ENCODE peak calls at places on chromosomes 16 and 17, in seven cellular contexts. S is CD8-positive, alpha-beta T cell; L is A549; O is spleen; I is AG04450; Z is dorsolateral prefrontal cortex; D is body of pancreas. H is an unnamed sample.

GRCh38 chr17:62625870-62626200 is 1.6 kb upstream of the MRC2 start:
- DNase-seq in S (no peak), L (no peak), O (no peak), I (no peak), Z (no peak), D (no peak), H (no peak)

GRCh38 chr17:60311936-60312335 is 80.0 kb downstream of the USP32 start:
- DNase-seq in S (no peak), L (no peak), O (no peak), I (no peak), Z (no peak), D (no peak), H (no peak)

GRCh38 chr16:29940656-29941055 is 14.6 kb upstream of the KCTD13 start:
- DNase-seq in S (no peak), L (no peak), O (no peak), I (no peak), Z (no peak), D (no peak), H (no peak)

GRCh38 chr16:22770866-22771265 is 43.1 kb upstream of the HS3ST2 start:
- DNase-seq in S (no peak), L (no peak), O (no peak), I (no peak), Z (no peak), D (no peak), H (no peak)

GRCh38 chr17:38604479-38605229 is 1.1 kb downstream of the SRCIN1 start:
- DNase-seq in S (no peak), L (peak; percentile 48), O (no peak), I (no peak), Z (peak; percentile 71), D (peak; percentile 44), H (no peak)

GRCh38 chr16:85327731-85328664 is 215.7 kb upstream of the CIBAR2 start:
- DNase-seq in S (no peak), L (no peak), O (no peak), I (no peak), Z (no peak), D (no peak), H (no peak)

GRCh38 chr16:30552956-30553355 is 5.2 kb downstream of the ZNF764 start:
- DNase-seq in S (no peak), L (no peak), O (no peak), I (no peak), Z (no peak), D (no peak), H (no peak)

GRCh38 chr17:74892013-74892841 is 1.2 kb downstream of the FADS6 start:
- DNase-seq in S (no peak), L (no peak), O (no peak), I (no peak), Z (no peak), D (peak; percentile 65), H (no peak)

GRCh38 chr16:678858-679807 is 1.1 kb upstream of the STUB1 start:
- DNase-seq in S (peak; percentile 53), L (peak; percentile 67), O (peak; percentile 94), I (no peak), Z (peak; percentile 70), D (peak; percentile 86), H (no peak)

GRCh38 chr17:82871056-82871775 is 31.4 kb upstream of the ZNF750 start:
- DNase-seq in S (no peak), L (no peak), O (peak; percentile 89), I (no peak), Z (no peak), D (no peak), H (no peak)

GRCh38 chr17:30858556-30859250 is 26.9 kb downstream of the ATAD5 start:
- DNase-seq in S (no peak), L (no peak), O (no peak), I (no peak), Z (no peak), D (no peak), H (no peak)

GRCh38 chr16:28181557-28181914 is 30.2 kb downstream of the XPO6 start:
- DNase-seq in S (no peak), L (peak; percentile 71), O (no peak), I (peak; percentile 91), Z (no peak), D (peak; percentile 50), H (peak; percentile 75)

GRCh38 chr17:15892679-15893332 is 52.1 kb upstream of the ADORA2B start:
- DNase-seq in S (no peak), L (peak; percentile 81), O (no peak), I (no peak), Z (no peak), D (no peak), H (no peak)

GRCh38 chr17:79406316-79406715 is 204.5 kb downstream of the RBFOX3 start:
- DNase-seq in S (no peak), L (no peak), O (no peak), I (no peak), Z (no peak), D (no peak), H (no peak)

GRCh38 chr17:17089796-17090641 is 47.8 kb downstream of the MPRIP start:
- DNase-seq in S (no peak), L (no peak), O (peak; percentile 44), I (no peak), Z (peak; percentile 29), D (peak; percentile 3), H (no peak)

GRCh38 chr16:52578007-52578828 is 31.3 kb upstream of the TOX3 start:
- DNase-seq in S (no peak), L (peak; percentile 61), O (no peak), I (no peak), Z (no peak), D (peak; percentile 24), H (no peak)

DNA sequence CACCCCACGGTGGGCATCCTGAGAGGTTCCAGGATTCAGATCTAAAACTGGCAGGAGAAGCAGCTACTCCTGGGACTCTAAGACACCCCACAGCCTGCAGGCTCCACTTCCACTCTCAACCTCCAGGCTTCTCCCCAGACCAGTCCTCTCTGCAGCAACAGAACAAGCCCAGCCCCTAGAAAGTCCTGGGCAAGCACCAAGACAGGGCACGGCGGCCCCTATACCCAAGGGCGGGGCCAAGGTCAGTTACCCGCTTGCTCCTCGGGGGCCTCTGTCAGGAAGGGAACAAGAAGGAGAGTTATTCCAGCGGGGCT is 62.8 kb downstream of the MYO18A start:
- DNase-seq in S (no peak), L (no peak), O (no peak), I (no peak), Z (no peak), D (no peak), H (no peak)
- TF ChIP-seq CTCF in S (no peak), L (no peak), O (peak; percentile 70), I (no peak), Z (no peak), D (no peak), H (no peak)

GRCh38 chr16:4005281-4005680 is 111.0 kb downstream of the ADCY9 start:
- DNase-seq in S (no peak), L (no peak), O (no peak), I (no peak), Z (no peak), D (no peak), H (no peak)
- TF ChIP-seq CTCF in S (no peak), L (no peak), O (no peak), I (no peak), Z (no peak), D (no peak), H (no peak)

GRCh38 chr16:66115373-66115772 is 251.1 kb upstream of the CDH5 start:
- DNase-seq in S (no peak), L (peak; percentile 18), O (no peak), I (no peak), Z (no peak), D (no peak), H (no peak)
- TF ChIP-seq CTCF in S (no peak), L (no peak), O (no peak), I (no peak), Z (no peak), D (no peak), H (no peak)

GRCh38 chr16:47143329-47143676 is 442 bp downstream of the NETO2 start:
- DNase-seq in S (peak; percentile 48), L (peak; percentile 84), O (peak; percentile 92), I (no peak), Z (peak; percentile 64), D (peak; percentile 44), H (no peak)
- TF ChIP-seq CTCF in S (peak; percentile 48), L (peak; percentile 83), O (peak; percentile 87), I (peak; percentile 53), Z (peak; percentile 51), D (no peak), H (peak; percentile 28)

GRCh38 chr17:4032738-4033137 is 68.5 kb upstream of the ATP2A3 start:
- DNase-seq in S (no peak), L (no peak), O (no peak), I (no peak), Z (no peak), D (no peak), H (no peak)

GRCh38 chr17:4033751-4034251 is 69.6 kb upstream of the ATP2A3 start:
- DNase-seq in S (no peak), L (no peak), O (no peak), I (no peak), Z (no peak), D (peak; percentile 93), H (no peak)

GRCh38 chr17:4032245-4032644 is 68.0 kb upstream of the ATP2A3 start:
- DNase-seq in S (no peak), L (no peak), O (no peak), I (no peak), Z (no peak), D (no peak), H (no peak)

GRCh38 chr17:4038076-4038475 is 73.8 kb upstream of the ATP2A3 start:
- DNase-seq in S (no peak), L (no peak), O (no peak), I (no peak), Z (no peak), D (peak; percentile 52), H (no peak)

DNA sequence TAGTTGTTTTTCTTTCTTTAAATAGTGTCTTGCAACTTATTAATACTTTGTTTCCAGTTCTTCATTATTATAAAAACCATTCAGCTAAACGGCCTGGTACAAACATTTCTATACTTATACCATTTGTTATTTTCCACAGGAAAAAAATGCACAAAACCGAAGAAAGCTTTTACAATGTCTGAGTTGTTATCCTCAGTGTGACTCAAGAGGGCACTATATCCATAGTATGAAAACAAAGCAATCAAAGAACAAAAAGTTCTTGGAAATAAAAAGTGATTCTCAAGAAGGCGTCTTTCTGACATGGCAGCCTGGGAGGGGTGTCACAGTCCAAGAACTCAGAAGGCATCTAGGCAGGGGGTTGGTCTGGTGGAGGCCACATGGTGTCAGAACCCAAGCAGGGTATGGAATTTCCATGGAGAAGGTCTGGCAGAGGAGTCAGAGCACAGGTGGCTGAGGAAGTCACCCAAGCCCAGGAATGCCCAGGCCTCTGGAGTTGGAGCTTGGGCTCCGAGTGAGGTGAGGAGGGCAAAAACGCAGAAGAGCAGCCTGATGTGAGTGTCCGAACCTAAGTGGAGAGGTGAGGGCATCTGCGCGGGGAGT is 70.9 kb upstream of the ATP2A3 start:
- DNase-seq in S (no peak), L (no peak), O (no peak), I (no peak), Z (no peak), D (peak; percentile 32), H (no peak)
- TF ChIP-seq CTCF in S (no peak), L (no peak), O (no peak), I (peak; percentile 4), Z (no peak), D (no peak), H (no peak)

DNA sequence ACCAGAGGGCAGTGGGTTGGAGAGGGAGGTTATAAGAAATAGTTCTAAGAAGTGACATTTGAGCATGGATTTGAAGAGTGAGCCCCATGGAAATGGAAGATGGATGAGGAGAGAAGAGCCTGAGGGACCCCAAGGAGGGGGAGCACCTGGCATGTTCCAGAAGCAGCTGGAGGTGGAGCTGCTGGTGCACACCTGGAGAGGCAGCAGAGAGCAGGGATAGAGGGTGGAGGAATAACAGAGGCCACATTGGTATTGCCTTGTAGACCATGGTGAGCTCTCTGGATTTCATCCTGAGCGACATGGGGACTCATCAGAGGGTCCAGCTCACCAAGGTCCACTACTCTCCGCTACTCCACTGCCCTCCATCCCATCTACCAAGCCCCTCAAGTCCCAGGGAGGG is 22.3 kb upstream of the KDM8 start:
- DNase-seq in S (no peak), L (no peak), O (no peak), I (no peak), Z (no peak), D (peak; percentile 21), H (no peak)
- TF ChIP-seq CTCF in S (no peak), L (no peak), O (no peak), I (no peak), Z (no peak), D (no peak), H (no peak)

H was measured in AG09319.